ENCODE peak calls at places on chromosome 16, in four cellular contexts. A is transverse colon, E is A549, H is IMR-90. K is an unnamed sample.

GRCh38 chr16:85375282-85375681 is 237.8 kb upstream of the GSE1 start:
- DNase-seq in E (no peak), H (no peak), A (no peak), K (no peak)

GRCh38 chr16:27264151-27264550 is 4.4 kb downstream of the NSMCE1 start:
- DNase-seq in E (no peak), A (no peak), H (peak; percentile 88), K (no peak)

GRCh38 chr16:75306102-75306762 is 54.8 kb upstream of the BCAR1 start:
- DNase-seq in E (peak; percentile 88), A (peak; percentile 69), H (peak; percentile 47), K (no peak)

GRCh38 chr16:86714166-86714565 is 135.8 kb downstream of the FOXL1 start:
- DNase-seq in H (peak; percentile 37), E (no peak), A (no peak), K (no peak)

GRCh38 chr16:9192746-9193145 is 101.3 kb downstream of the HAPSTR1 start:
- DNase-seq in H (no peak), A (no peak), E (no peak), K (no peak)

GRCh38 chr16:31052131-31052530 is 18.8 kb downstream of the STX4 start:
- DNase-seq in E (peak; percentile 90), A (peak; percentile 36), H (peak; percentile 97), K (no peak)

GRCh38 chr16:74123826-74124225 is 172.8 kb upstream of the PSMD7 start:
- DNase-seq in E (no peak), H (no peak), A (no peak), K (no peak)

GRCh38 chr16:30028438-30029093 is 2.5 kb downstream of the TLCD3B start:
- DNase-seq in E (no peak), A (no peak), H (no peak), K (peak; percentile 37)

GRCh38 chr16:87538594-87538993 is 45.8 kb upstream of the ZCCHC14 start:
- DNase-seq in A (no peak), E (no peak), H (peak; percentile 44), K (no peak)

GRCh38 chr16:25812215-25812614 is 120.5 kb downstream of the HS3ST4 start:
- DNase-seq in H (no peak), E (no peak), A (no peak), K (no peak)

GRCh38 chr16:85338989-85339388 is 226.7 kb upstream of the CIBAR2 start:
- DNase-seq in A (no peak), H (no peak), E (no peak), K (no peak)

GRCh38 chr16:53068423-53068833 is 13.6 kb downstream of the CHD9 start:
- DNase-seq in A (peak; percentile 28), H (no peak), E (no peak), K (no peak)

GRCh38 chr16:13316008-13316407 is 414.6 kb downstream of the SHISA9 start:
- DNase-seq in H (no peak), A (no peak), E (no peak), K (no peak)

GRCh38 chr16:54034684-54035083 is 251.9 kb downstream of the IRX3 start:
- DNase-seq in H (peak; percentile 20), A (no peak), E (no peak), K (no peak)

GRCh38 chr16:77273-77806 is 685 bp upstream of the MPG start:
- DNase-seq in H (peak; percentile 61), E (peak; percentile 73), A (peak; percentile 54), K (peak; percentile 51)

GRCh38 chr16:58491-59439 is 5.1 kb downstream of the SNRNP25 start:
- DNase-seq in H (no peak), E (no peak), A (no peak), K (no peak)

GRCh38 chr16:26240807-26241206 is 549.0 kb downstream of the HS3ST4 start:
- DNase-seq in A (no peak), E (no peak), H (no peak), K (no peak)

GRCh38 chr16:85472514-85472913 is 140.6 kb upstream of the GSE1 start:
- DNase-seq in H (no peak), E (no peak), A (no peak), K (no peak)

GRCh38 chr16:64977211-64977920 is 144.5 kb downstream of the CDH11 start:
- DNase-seq in H (no peak), A (no peak), E (no peak), K (no peak)

GRCh38 chr16:83653785-83654184 is 154.0 kb upstream of the HSBP1 start:
- DNase-seq in A (no peak), H (peak; percentile 38), E (no peak), K (no peak)

GRCh38 chr16:85005278-85006069 is 5.9 kb downstream of the ZDHHC7 start:
- DNase-seq in E (no peak), A (no peak), H (peak; percentile 39), K (peak; percentile 63)

GRCh38 chr16:14436410-14436955 is 193.6 kb downstream of the PARN start:
- DNase-seq in H (no peak), A (no peak), E (no peak), K (no peak)

GRCh38 chr16:49674990-49675389 is 180.9 kb downstream of the ZNF423 start:
- DNase-seq in H (no peak), A (no peak), E (no peak), K (no peak)

GRCh38 chr16:49674255-49674980 is 181.5 kb downstream of the ZNF423 start:
- DNase-seq in A (no peak), H (no peak), E (peak; percentile 12), K (no peak)

GRCh38 chr16:49673442-49673841 is 182.5 kb downstream of the ZNF423 start:
- DNase-seq in E (no peak), A (no peak), H (no peak), K (no peak)

GRCh38 chr16:49671325-49671724 is 184.6 kb downstream of the ZNF423 start:
- DNase-seq in E (no peak), A (no peak), H (no peak), K (no peak)

GRCh38 chr16:49672753-49673152 is 183.2 kb downstream of the ZNF423 start:
- DNase-seq in A (no peak), H (no peak), E (no peak), K (no peak)
- H3K27ac ChIP-seq in A (no peak overlapping the region), H (no peak overlapping the region), E (no peak overlapping the region), K (no peak overlapping the region)

DNA sequence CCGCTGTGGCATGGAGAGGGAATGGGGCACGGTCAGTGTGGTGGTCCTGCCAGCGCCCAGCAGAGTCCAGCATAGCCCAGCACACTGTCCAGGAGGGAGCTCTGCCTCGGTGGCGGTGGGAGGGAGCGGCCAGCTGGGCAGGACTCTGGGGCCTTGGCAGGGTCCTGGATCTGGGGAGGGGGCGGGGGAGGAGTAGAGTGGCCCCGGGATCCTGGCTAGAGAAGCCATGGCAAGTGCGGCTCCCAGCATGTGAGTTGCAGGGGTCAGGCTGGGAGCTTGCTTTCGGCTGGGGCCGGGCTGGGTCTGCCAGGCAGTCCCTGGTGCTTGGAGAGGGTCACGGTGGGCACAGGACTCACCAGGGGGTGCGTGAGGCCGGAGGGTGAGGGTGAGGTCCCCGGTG is 3.9 kb downstream of the GNPTG start:
- DNase-seq in E (no peak), H (no peak), A (no peak), K (no peak)
- TF ChIP-seq POLR2A in E (no peak), H (no peak), A (no peak), K (no peak)

DNA sequence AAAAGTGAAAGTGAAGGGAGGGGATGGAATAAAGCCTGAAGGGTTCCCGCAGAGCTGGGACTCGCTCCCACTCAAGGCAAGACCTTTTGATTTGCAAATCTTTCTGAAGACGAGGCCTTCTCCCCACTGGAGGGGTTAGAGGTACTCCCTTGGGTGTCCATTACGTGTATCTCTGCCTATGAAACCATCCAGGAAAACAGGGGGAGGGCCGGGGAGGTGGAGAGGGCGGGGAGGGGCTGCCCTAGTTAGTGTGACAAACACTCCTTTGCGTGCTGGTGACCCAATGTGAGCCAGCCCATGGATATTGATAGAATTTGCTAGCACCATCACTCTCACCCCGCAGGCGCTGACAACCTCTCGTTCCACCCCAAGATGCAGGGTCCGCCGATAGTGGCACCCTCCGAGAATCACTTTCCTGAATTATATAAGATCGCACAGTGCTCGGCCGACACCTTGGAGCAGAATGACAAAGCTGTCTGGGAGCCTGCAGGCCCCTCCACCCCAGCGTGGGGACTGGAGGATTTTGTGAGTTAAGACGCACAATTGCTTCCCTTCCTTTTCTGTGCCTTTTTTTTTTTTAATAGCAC is 155.1 kb downstream of the C16orf78 start:
- DNase-seq in H (no peak), E (no peak), A (no peak), K (no peak)
- H3K27ac ChIP-seq in H (no peak overlapping the region), E (no peak overlapping the region), A (peak overlapping the region; percentile 13), K (no peak overlapping the region)

GRCh38 chr16:11740567-11740966 is 2.1 kb downstream of the TXNDC11 start:
- DNase-seq in H (no peak), A (no peak), E (no peak), K (no peak)
- TF ChIP-seq POLR2A in H (no peak), A (no peak), E (no peak), K (no peak)

GRCh38 chr16:81612351-81613170 is 166.5 kb upstream of the PLCG2 start:
- DNase-seq in E (no peak), H (no peak), A (no peak), K (no peak)

GRCh38 chr16:81610144-81610842 is 165.7 kb downstream of the CMIP start:
- DNase-seq in E (no peak), H (peak; percentile 84), A (peak; percentile 57), K (peak; percentile 70)

GRCh38 chr16:81611721-81612120 is 167.1 kb downstream of the CMIP start:
- DNase-seq in E (no peak), A (no peak), H (no peak), K (no peak)

GRCh38 chr16:81609323-81609892 is 164.8 kb downstream of the CMIP start:
- DNase-seq in H (no peak), A (no peak), E (no peak), K (no peak)

GRCh38 chr16:81610936-81611335 is 166.3 kb downstream of the CMIP start:
- DNase-seq in A (no peak), E (no peak), H (no peak), K (no peak)
- H3K27ac ChIP-seq in A (peak overlapping the region; percentile 56), E (peak overlapping the region; percentile 74), H (no peak overlapping the region), K (no peak overlapping the region)

GRCh38 chr16:69909043-69909442 is 42.1 kb upstream of the CLEC18A start:
- DNase-seq in A (no peak), E (no peak), H (no peak), K (peak; percentile 38)
- TF ChIP-seq POLR2A in A (no peak), E (no peak), H (no peak), K (no peak)

DNA sequence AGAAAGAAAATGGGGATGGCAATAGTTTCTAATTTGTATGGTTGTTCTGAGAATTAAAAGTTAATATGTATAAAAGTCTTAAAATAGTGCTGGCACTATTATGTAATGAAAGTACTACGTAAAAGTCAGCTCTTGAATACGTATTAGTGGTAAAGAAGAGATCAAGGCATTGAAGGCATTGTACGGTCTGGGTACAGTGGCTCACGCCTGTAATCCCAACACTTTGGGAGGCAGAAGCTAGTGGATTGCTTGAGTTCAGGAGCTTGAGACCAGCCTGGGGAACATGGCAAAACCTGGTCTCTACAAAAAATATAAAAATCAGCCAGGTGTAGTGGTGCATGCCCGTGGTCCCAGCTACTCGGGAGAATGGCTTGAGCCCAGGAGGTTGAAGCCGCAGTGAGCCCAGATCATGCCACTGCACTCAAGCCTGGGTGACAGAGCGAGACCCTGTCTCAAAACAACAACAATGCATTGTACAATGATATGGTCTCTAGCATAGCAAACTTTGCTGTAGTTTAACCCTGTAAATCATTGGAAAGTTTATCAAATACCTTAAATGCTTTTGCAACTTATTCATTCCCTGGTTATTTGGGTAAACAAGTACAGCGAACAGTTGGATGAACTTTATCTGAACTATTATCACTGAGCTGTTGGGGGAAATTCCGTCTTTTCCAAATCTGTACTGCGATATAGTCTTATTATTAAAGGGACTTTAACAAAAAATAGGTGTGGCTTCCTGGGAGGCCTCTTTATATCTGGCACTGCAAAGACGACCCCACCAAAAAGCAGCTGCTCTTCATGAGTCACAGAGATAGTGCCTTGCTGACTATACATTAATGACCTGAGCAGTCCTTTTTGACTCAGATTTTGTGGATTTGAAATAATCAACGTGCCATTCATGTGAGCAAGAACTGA is 73.6 kb downstream of the GPRC5B start:
- DNase-seq in A (no peak), E (peak; percentile 88), H (peak; percentile 95), K (no peak)
- H3K27ac ChIP-seq in A (no peak overlapping the region), E (peak overlapping the region; percentile 87), H (peak overlapping the region; percentile 89), K (no peak overlapping the region)

K was measured in testis.